ENCODE peak calls at places on chromosomes 7 and 10, in six cellular contexts. G is Karpas-422, K is hepatocyte, C is PC-3, P is SK-N-SH, W is OCI-LY7. N is an unnamed sample.
A peak's percentile ranks its signal among the peaks of the same experiment; 100 is the strongest.

GRCh38 chr7:66629659-66630058 is 978 bp downstream of the KCTD7 start:
- DNase-seq in P (no peak), G (no peak), C (no peak), W (peak; percentile 37), K (no peak), N (no peak)

GRCh38 chr7:156368459-156368858 is 272.1 kb upstream of the RNF32 start:
- DNase-seq in P (no peak), C (no peak), K (no peak), G (no peak), W (no peak), N (no peak)

GRCh38 chr7:92633211-92633906 is 43.2 kb upstream of the FAM133B start:
- DNase-seq in K (peak; percentile 55), P (no peak), G (no peak), C (peak; percentile 91), W (no peak), N (peak; percentile 96)

GRCh38 chr7:142569851-142570250 is 179.4 kb upstream of the PRSS1 start:
- DNase-seq in C (no peak), W (no peak), P (no peak), K (no peak), G (no peak), N (no peak)

GRCh38 chr7:111931958-111932357 is 274.2 kb downstream of the DOCK4 start:
- DNase-seq in W (no peak), P (no peak), G (no peak), C (no peak), K (no peak), N (no peak)

GRCh38 chr10:54796876-54797275 is 4.2 kb downstream of the PCDH15 start:
- DNase-seq in W (no peak), G (no peak), P (no peak), C (no peak), K (no peak), N (no peak)

GRCh38 chr10:102870221-102870620 is 951 bp downstream of the AS3MT start:
- DNase-seq in K (no peak), W (no peak), G (no peak), C (no peak), P (no peak), N (no peak)

GRCh38 chr10:123913688-123914268 is 22.2 kb upstream of the CPXM2 start:
- DNase-seq in W (peak; percentile 22), K (no peak), G (peak; percentile 51), C (no peak), P (no peak), N (no peak)

GRCh38 chr7:44754802-44755697 is 6.4 kb downstream of the ZMIZ2 start:
- DNase-seq in P (no peak), G (no peak), W (no peak), K (no peak), C (no peak), N (no peak)

GRCh38 chr7:127588697-127589482 is 679 bp downstream of the ARF5 start:
- DNase-seq in C (peak; percentile 43), G (peak; percentile 62), K (peak; percentile 86), W (peak; percentile 29), P (peak; percentile 94), N (peak; percentile 66)

GRCh38 chr10:49355221-49355620 is 40.7 kb downstream of the DRGX start:
- DNase-seq in C (no peak), G (no peak), K (no peak), W (no peak), P (no peak), N (no peak)

GRCh38 chr7:21616796-21617436 is 74.1 kb downstream of the DNAH11 start:
- DNase-seq in G (no peak), P (no peak), C (peak; percentile 83), K (peak; percentile 60), W (no peak), N (peak; percentile 47)

GRCh38 chr7:157437519-157438061 is 100.8 kb downstream of the DNAJB6 start:
- DNase-seq in G (no peak), C (no peak), K (no peak), W (no peak), P (no peak), N (no peak)

GRCh38 chr10:106111241-106111640 is 1053.3 kb downstream of the SORCS1 start:
- DNase-seq in P (no peak), W (no peak), G (no peak), K (peak; percentile 8), C (peak; percentile 79), N (peak; percentile 21)

GRCh38 chr10:21396889-21397288 is 128.6 kb downstream of the SKIDA1 start:
- DNase-seq in P (no peak), W (no peak), K (no peak), C (no peak), G (no peak), N (no peak)

GRCh38 chr10:24526085-24526649 is 197.5 kb downstream of the ARHGAP21 start:
- DNase-seq in G (no peak), W (no peak), P (no peak), C (no peak), K (no peak), N (no peak)

GRCh38 chr10:77500754-77501151 is 136.9 kb downstream of the KCNMA1 start:
- DNase-seq in C (no peak), G (no peak), P (no peak), K (no peak), W (no peak), N (peak; percentile 24)

GRCh38 chr10:42961776-42962119 is 115.1 kb upstream of the RET start:
- DNase-seq in K (no peak), P (no peak), G (no peak), C (no peak), W (no peak), N (no peak)

GRCh38 chr7:158422551-158423189 is 165.0 kb downstream of the PTPRN2 start:
- DNase-seq in W (no peak), C (no peak), G (no peak), P (no peak), K (no peak), N (no peak)

GRCh38 chr7:95684037-95684436 is 87.7 kb upstream of the PDK4 start:
- DNase-seq in K (peak; percentile 61), P (no peak), W (no peak), C (peak; percentile 61), G (no peak), N (peak; percentile 65)

GRCh38 chr7:66845382-66846095 is 75.5 kb upstream of the TMEM248 start:
- DNase-seq in W (peak; percentile 5), K (no peak), P (peak; percentile 32), G (no peak), C (no peak), N (peak; percentile 29)

GRCh38 chr7:143900230-143900766 is 1.7 kb downstream of the TCAF1 start:
- DNase-seq in G (no peak), P (no peak), W (no peak), C (peak; percentile 21), K (peak; percentile 62), N (peak; percentile 18)

GRCh38 chr7:99196536-99197288 is 11.2 kb downstream of the KPNA7 start:
- DNase-seq in P (no peak), G (no peak), C (peak; percentile 63), W (no peak), K (no peak), N (peak; percentile 62)

GRCh38 chr10:116980041-116980440 is 24.9 kb downstream of the SHTN1 start:
- DNase-seq in K (no peak), G (no peak), C (no peak), W (no peak), P (no peak), N (no peak)

GRCh38 chr10:29858352-29859267 is 200.8 kb downstream of the JCAD start:
- DNase-seq in W (no peak), K (peak; percentile 73), G (no peak), P (peak; percentile 31), C (peak; percentile 81), N (peak; percentile 80)

GRCh38 chr7:131897016-131897789 is 340.8 kb upstream of the PODXL start:
- DNase-seq in G (no peak), W (no peak), P (peak; percentile 16), K (no peak), C (peak; percentile 62), N (peak; percentile 87)
- H3K9me2 ChIP-seq in G (no peaks in the 10 kb centered on the region), W (no peaks in the 10 kb centered on the region), P (no peaks in the 10 kb centered on the region), K (no peaks in the 10 kb centered on the region), C (no peaks in the 10 kb centered on the region), N (no peaks in the 10 kb centered on the region)

DNA sequence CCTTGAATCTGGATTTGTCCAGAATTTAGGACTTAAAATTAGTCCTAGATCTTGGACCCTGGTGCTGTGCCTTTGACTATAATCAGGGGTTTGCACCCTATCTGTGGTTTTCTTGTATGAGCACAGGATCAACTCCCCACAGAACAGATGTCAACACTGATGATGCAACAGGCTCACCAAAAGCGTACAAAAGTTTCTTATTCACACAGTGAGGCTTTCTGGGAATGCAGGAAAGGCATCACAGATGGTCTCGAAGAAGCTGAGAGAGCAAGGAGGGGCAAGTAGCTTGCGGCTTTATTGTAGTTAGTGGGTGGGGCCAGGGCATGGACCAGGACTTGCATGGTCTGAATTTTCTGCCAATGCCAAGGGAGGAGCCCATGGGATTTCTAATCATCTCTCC is 46.2 kb downstream of the SEC61G start:
- DNase-seq in C (no peak), P (no peak), K (no peak), G (no peak), W (no peak), N (no peak)
- H3K9me2 ChIP-seq in C (no peaks in the 10 kb centered on the region), P (no peaks in the 10 kb centered on the region), K (no peaks in the 10 kb centered on the region), G (no peaks in the 10 kb centered on the region), W (no peaks in the 10 kb centered on the region), N (no peaks in the 10 kb centered on the region)

DNA sequence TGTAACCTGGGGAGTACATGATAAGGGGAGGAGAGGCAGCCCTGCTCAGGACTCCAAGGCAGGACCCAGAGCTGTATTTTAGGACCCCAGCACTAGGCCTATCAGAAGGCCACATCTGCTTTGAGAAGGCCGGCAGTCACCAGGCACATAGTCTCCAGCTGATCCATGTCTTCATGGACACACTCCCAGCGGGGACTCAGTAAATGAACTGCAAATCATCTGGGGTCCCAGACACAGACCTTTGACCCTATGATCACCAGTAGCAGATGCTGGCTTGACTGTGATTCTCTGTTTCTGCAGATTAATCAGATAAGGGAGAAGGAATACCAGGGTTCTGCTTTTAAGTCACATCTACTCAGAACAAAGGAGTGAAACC is 341.4 kb upstream of the PODXL start:
- DNase-seq in P (no peak), G (no peak), K (no peak), W (no peak), C (no peak), N (no peak)
- H3K9me2 ChIP-seq in P (no peaks in the 10 kb centered on the region), G (no peaks in the 10 kb centered on the region), K (no peaks in the 10 kb centered on the region), W (no peaks in the 10 kb centered on the region), C (no peaks in the 10 kb centered on the region), N (no peaks in the 10 kb centered on the region)

GRCh38 chr7:131895541-131896173 is 339.2 kb upstream of the PODXL start:
- DNase-seq in W (no peak), C (peak; percentile 95), K (peak; percentile 48), G (no peak), P (no peak), N (peak; percentile 98)

GRCh38 chr7:131899271-131900030 is 343.0 kb upstream of the PODXL start:
- DNase-seq in G (no peak), W (no peak), K (no peak), C (no peak), P (no peak), N (peak; percentile 29)

GRCh38 chr7:131900785-131901287 is 344.4 kb upstream of the PODXL start:
- DNase-seq in C (no peak), K (no peak), P (no peak), G (no peak), W (no peak), N (no peak)

GRCh38 chr7:131896189-131896855 is 339.9 kb upstream of the PODXL start:
- DNase-seq in P (no peak), K (no peak), W (no peak), G (no peak), C (no peak), N (no peak)

DNA sequence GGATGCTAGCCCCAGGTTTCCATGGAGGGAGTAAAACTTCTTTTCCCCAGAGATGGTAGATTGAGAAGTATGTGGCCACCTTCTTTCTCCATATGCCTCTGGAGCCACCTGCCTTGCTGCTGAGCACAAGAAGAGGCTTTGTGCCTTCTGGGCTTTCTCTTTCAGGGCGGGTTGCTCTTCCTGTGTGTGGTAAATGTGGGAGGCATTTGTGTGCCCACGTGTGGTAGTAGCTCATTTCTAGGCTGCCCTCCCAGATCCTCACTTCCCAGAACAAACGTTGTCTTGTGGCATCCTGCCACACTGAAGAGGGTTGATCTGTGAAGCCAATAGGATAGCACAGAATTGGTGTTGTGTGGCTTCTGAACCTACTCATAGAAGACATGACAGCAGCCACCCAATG is 342.0 kb upstream of the PODXL start:
- DNase-seq in K (no peak), G (no peak), C (peak; percentile 15), W (no peak), P (no peak), N (peak; percentile 66)
- H3K9me2 ChIP-seq in K (no peaks in the 10 kb centered on the region), G (no peaks in the 10 kb centered on the region), C (no peaks in the 10 kb centered on the region), W (no peaks in the 10 kb centered on the region), P (no peaks in the 10 kb centered on the region), N (no peaks in the 10 kb centered on the region)